ENCODE peak calls at places on chromosome 19, in five cellular contexts. One of them, this sample, is unnamed.

GRCh38 chr19:38919837-38920528 is 8.0 kb upstream of the CCER2 start:
- DNase-seq in heart right ventricle: no peak
- DNase-seq in GF-D8: no peak
- DNase-seq in GM13977: no peak
- DNase-seq in Peyer's patch: peak
- DNase-seq in this sample: no peak

GRCh38 chr19:5947435-5947834 is 30.5 kb downstream of the RANBP3 start:
- DNase-seq in GM13977: no peak
- DNase-seq in heart right ventricle: peak
- DNase-seq in Peyer's patch: no peak
- DNase-seq in GF-D8: no peak
- DNase-seq in this sample: no peak

GRCh38 chr19:52007436-52007804 is 591 bp downstream of the ZNF615 start:
- DNase-seq in GF-D8: no peak
- DNase-seq in GM13977: no peak
- DNase-seq in Peyer's patch: no peak
- DNase-seq in heart right ventricle: no peak
- DNase-seq in this sample: no peak

GRCh38 chr19:51976852-51977251 is 9.8 kb downstream of the ZNF350 start:
- DNase-seq in GF-D8: no peak
- DNase-seq in GM13977: no peak
- DNase-seq in heart right ventricle: no peak
- DNase-seq in Peyer's patch: no peak
- DNase-seq in this sample: no peak

GRCh38 chr19:18473706-18474087 is 35.8 kb upstream of the ISYNA1 start:
- DNase-seq in Peyer's patch: no peak
- DNase-seq in GM13977: no peak
- DNase-seq in GF-D8: no peak
- DNase-seq in heart right ventricle: no peak
- DNase-seq in this sample: no peak

GRCh38 chr19:6402834-6403608 is 10.1 kb upstream of the GTF2F1 start:
- DNase-seq in heart right ventricle: no peak
- DNase-seq in Peyer's patch: peak
- DNase-seq in GF-D8: no peak
- DNase-seq in GM13977: no peak
- DNase-seq in this sample: no peak

GRCh38 chr19:16328824-16329482 is 4.3 kb downstream of the KLF2 start:
- DNase-seq in GM13977: no peak
- DNase-seq in heart right ventricle: no peak
- DNase-seq in Peyer's patch: no peak
- DNase-seq in GF-D8: no peak
- DNase-seq in this sample: peak

GRCh38 chr19:12289790-12290065 is 5.0 kb downstream of the ZNF44 start:
- DNase-seq in GM13977: no peak
- DNase-seq in heart right ventricle: no peak
- DNase-seq in Peyer's patch: no peak
- DNase-seq in GF-D8: no peak
- DNase-seq in this sample: no peak

GRCh38 chr19:49689133-49690072 is at the start of gene ADM5:
- DNase-seq in GM13977: peak
- DNase-seq in GF-D8: no peak
- DNase-seq in Peyer's patch: peak
- DNase-seq in heart right ventricle: no peak
- DNase-seq in this sample: peak

GRCh38 chr19:19488041-19488874 is 27.1 kb downstream of the TSSK6 start:
- DNase-seq in Peyer's patch: no peak
- DNase-seq in GF-D8: no peak
- DNase-seq in GM13977: no peak
- DNase-seq in heart right ventricle: peak
- DNase-seq in this sample: no peak

GRCh38 chr19:6536138-6536671 is 5.4 kb downstream of the TNFSF9 start:
- DNase-seq in heart right ventricle: no peak
- DNase-seq in GF-D8: peak
- DNase-seq in GM13977: peak
- DNase-seq in Peyer's patch: peak
- DNase-seq in this sample: peak

GRCh38 chr19:980133-980998 is 3.8 kb upstream of the WDR18 start:
- DNase-seq in GM13977: no peak
- DNase-seq in Peyer's patch: no peak
- DNase-seq in GF-D8: no peak
- DNase-seq in heart right ventricle: no peak
- DNase-seq in this sample: no peak

GRCh38 chr19:23440791-23441190 is 45.5 kb upstream of the ZNF91 start:
- DNase-seq in GM13977: no peak
- DNase-seq in heart right ventricle: no peak
- DNase-seq in GF-D8: no peak
- DNase-seq in Peyer's patch: no peak
- DNase-seq in this sample: no peak

GRCh38 chr19:29724102-29724641 is 9.1 kb upstream of the C19orf12 start:
- DNase-seq in GF-D8: peak
- DNase-seq in Peyer's patch: no peak
- DNase-seq in GM13977: no peak
- DNase-seq in heart right ventricle: no peak
- DNase-seq in this sample: peak

GRCh38 chr19:47561440-47562045 is 11.4 kb downstream of the ZNF541 start:
- DNase-seq in GM13977: no peak
- DNase-seq in Peyer's patch: no peak
- DNase-seq in GF-D8: no peak
- DNase-seq in heart right ventricle: no peak
- DNase-seq in this sample: no peak

GRCh38 chr19:1355974-1356865 is 27.5 kb upstream of the NDUFS7 start:
- DNase-seq in Peyer's patch: no peak
- DNase-seq in GF-D8: no peak
- DNase-seq in heart right ventricle: no peak
- DNase-seq in GM13977: no peak
- DNase-seq in this sample: no peak

GRCh38 chr19:5694167-5694951 is 4.3 kb downstream of the RPL36 start:
- DNase-seq in GM13977: no peak
- DNase-seq in heart right ventricle: no peak
- DNase-seq in GF-D8: no peak
- DNase-seq in Peyer's patch: no peak
- DNase-seq in this sample: no peak

GRCh38 chr19:33767898-33768413 is 28.7 kb upstream of the KCTD15 start:
- DNase-seq in Peyer's patch: no peak
- DNase-seq in GF-D8: no peak
- DNase-seq in heart right ventricle: no peak
- DNase-seq in GM13977: no peak
- DNase-seq in this sample: no peak

GRCh38 chr19:7645656-7646425 is 8.9 kb downstream of the STXBP2 start:
- DNase-seq in GM13977: no peak
- DNase-seq in GF-D8: no peak
- DNase-seq in Peyer's patch: no peak
- DNase-seq in heart right ventricle: no peak
- DNase-seq in this sample: no peak

GRCh38 chr19:48010932-48011758 is 16.7 kb downstream of the ELSPBP1 start:
- DNase-seq in GF-D8: no peak
- DNase-seq in heart right ventricle: no peak
- DNase-seq in Peyer's patch: no peak
- DNase-seq in GM13977: no peak
- DNase-seq in this sample: no peak

GRCh38 chr19:27885361-27885760 is 1327.6 kb downstream of the UQCRFS1 start:
- DNase-seq in GM13977: no peak
- DNase-seq in GF-D8: no peak
- DNase-seq in heart right ventricle: no peak
- DNase-seq in Peyer's patch: no peak
- DNase-seq in this sample: no peak

GRCh38 chr19:38650911-38651584 is 3.6 kb downstream of the ACTN4 start:
- DNase-seq in Peyer's patch: no peak
- DNase-seq in GM13977: no peak
- DNase-seq in GF-D8: peak
- DNase-seq in heart right ventricle: no peak
- DNase-seq in this sample: no peak